ENCODE peak calls at places on chromosomes 2 and 18, in six cellular contexts. N is GM12891, E is HepG2, T is H1, M is K562, H is GM12878. J is an unnamed sample.

GRCh38 chr18:54812885-54813284 is 15.4 kb upstream of the RAB27B start:
- DNase-seq in N (no peak), E (no peak), T (no peak), M (no peak), H (no peak), J (no peak)

GRCh38 chr2:234404957-234405356 is 91.9 kb downstream of the ARL4C start:
- DNase-seq in N (no peak), E (no peak), T (no peak), M (no peak), H (no peak), J (no peak)

GRCh38 chr2:149021761-149022160 is 16.7 kb upstream of the LYPD6B start:
- DNase-seq in N (no peak), E (no peak), T (no peak), M (no peak), H (peak), J (no peak)

GRCh38 chr2:14492920-14493503 is 139.5 kb upstream of the LRATD1 start:
- DNase-seq in N (no peak), E (no peak), T (peak), M (no peak), H (no peak), J (no peak)

GRCh38 chr2:95031726-95032116 is 6.2 kb downstream of the MAL start:
- DNase-seq in N (no peak), E (no peak), T (no peak), M (no peak), H (no peak), J (no peak)

GRCh38 chr18:3486514-3486913 is 36.5 kb downstream of the TGIF1 start:
- DNase-seq in N (no peak), E (no peak), T (no peak), M (no peak), H (no peak), J (no peak)

GRCh38 chr2:33267745-33268144 is 208.7 kb upstream of the RASGRP3 start:
- DNase-seq in N (no peak), E (no peak), T (no peak), M (no peak), H (no peak), J (no peak)

GRCh38 chr2:196314780-196315179 is 143.4 kb upstream of the STK17B start:
- DNase-seq in N (no peak), E (no peak), T (no peak), M (no peak), H (no peak), J (no peak)

GRCh38 chr2:130916438-130916705 is 79.7 kb downstream of the ARHGEF4 start:
- DNase-seq in N (no peak), E (no peak), T (no peak), M (no peak), H (no peak), J (no peak)

GRCh38 chr2:237451582-237452469 is 35.2 kb upstream of the MLPH start:
- DNase-seq in N (no peak), E (no peak), T (no peak), M (no peak), H (no peak), J (no peak)

GRCh38 chr2:38866773-38867443 is 8.8 kb downstream of the DHX57 start:
- DNase-seq in N (no peak), E (no peak), T (no peak), M (no peak), H (no peak), J (no peak)

GRCh38 chr18:59040770-59041148 is 98.9 kb upstream of the SEC11C start:
- DNase-seq in N (no peak), E (no peak), T (no peak), M (no peak), H (no peak), J (no peak)

GRCh38 chr2:201858781-201859180 is 52.4 kb downstream of the CDK15 start:
- DNase-seq in N (no peak), E (no peak), T (peak), M (no peak), H (no peak), J (no peak)

GRCh38 chr2:177165103-177165583 is 47.5 kb upstream of the HNRNPA3 start:
- DNase-seq in N (no peak), E (no peak), T (no peak), M (no peak), H (peak), J (no peak)

GRCh38 chr2:14423145-14423906 is 209.2 kb upstream of the LRATD1 start:
- DNase-seq in N (no peak), E (no peak), T (no peak), M (no peak), H (no peak), J (no peak)

GRCh38 chr2:173151671-173152398 is 76.2 kb downstream of the MAP3K20 start:
- DNase-seq in N (no peak), E (no peak), T (no peak), M (no peak), H (no peak), J (no peak)

GRCh38 chr2:186977433-186978045 is 128.6 kb upstream of the ZSWIM2 start:
- DNase-seq in N (no peak), E (no peak), T (no peak), M (no peak), H (no peak), J (no peak)

GRCh38 chr18:76363451-76364120 is 131.5 kb downstream of the ZNF516 start:
- DNase-seq in N (no peak), E (peak), T (no peak), M (no peak), H (no peak), J (no peak)

GRCh38 chr2:71896385-71897144 is 251.1 kb downstream of the CYP26B1 start:
- DNase-seq in N (no peak), E (no peak), T (no peak), M (no peak), H (no peak), J (no peak)

DNA sequence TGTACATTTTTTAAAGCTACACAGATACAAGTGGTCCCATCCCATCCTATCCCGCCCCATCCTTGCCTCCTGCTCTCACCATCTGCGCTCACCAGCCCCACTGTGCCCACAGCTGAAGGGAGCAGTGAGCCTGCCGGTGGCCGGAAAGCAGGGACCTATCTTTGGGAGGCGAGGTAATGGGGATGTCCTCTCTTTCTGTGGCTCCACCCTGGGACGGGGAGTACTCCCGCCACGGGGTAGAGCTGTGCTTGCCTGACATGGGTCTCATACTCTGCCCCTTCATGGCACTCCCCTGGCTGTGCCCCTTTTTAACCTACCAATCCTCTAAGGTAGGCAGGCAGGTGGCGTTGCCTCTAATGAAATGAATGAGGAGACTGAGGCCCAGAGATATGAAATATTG is 13.3 kb downstream of the SH2D6 start:
- DNase-seq in N (no peak), E (no peak), T (no peak), M (no peak), H (no peak), J (no peak)
- TF ChIP-seq TAF1 in N (no peak), E (no peak), T (no peak), M (no peak), H (no peak), J (no peak)

GRCh38 chr18:35267161-35267651 is 22.8 kb downstream of the ZSCAN30 start:
- DNase-seq in N (peak), E (no peak), T (no peak), M (no peak), H (no peak), J (no peak)
- TF ChIP-seq POLR2A in N (no peak), E (no peak), T (no peak), M (no peak), H (no peak), J (no peak)

DNA sequence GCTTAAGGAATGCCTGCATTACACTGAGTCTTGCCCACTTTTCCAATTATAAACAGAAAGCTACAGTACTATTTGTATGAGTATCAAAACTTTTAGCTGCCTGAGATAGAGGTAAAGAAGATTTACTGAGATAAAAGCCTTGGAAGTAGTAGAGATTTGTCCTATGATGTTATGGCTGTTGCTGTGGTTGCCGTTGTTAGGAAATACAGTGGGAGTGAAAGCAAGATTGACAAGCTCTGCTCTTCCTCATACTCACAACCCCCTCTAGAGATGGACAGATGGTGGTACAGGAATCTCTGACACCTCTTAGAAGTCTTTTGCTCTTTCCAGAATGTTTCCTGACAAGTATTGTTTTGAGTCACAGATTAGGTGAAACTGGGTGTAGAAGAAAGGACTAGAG is 242.5 kb downstream of the RPIA start:
- DNase-seq in N (no peak), E (peak), T (no peak), M (no peak), H (no peak), J (no peak)
- TF ChIP-seq TAF1 in N (no peak), E (no peak), T (no peak), M (no peak), H (no peak), J (no peak)

DNA sequence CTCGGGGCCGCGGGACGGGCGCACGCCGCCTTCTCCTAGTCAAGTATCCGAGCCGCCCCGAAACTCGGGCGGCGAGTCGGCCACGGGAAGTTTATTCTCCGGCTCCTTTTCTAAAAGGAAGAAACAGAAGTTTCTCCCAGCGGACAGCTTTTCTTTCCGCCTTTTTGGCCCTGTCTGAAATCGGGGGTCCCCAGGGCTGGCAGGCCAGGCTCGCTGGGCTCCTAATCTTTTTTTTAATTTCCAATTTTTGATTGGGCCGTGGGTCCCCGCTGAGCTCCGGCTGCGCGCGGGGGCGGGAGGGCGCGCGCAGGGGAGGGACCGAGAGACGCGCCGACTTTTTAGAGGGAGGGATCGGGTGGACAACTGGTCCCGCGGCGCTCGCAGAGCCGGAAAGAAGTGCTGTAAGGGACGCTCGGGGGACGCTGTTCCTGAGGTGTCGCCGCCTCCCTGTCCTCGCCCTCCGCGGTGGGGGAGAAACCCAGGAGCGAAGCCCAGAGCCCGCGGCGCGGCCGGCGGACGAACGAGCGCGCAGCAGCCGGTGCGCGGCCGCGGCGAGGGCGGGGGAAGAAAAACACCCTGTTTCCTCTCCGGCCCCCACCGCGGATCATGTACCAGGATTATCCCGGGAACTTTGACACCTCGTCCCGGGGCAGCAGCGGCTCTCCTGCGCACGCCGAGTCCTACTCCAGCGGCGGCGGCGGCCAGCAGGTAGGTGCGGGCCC is 618 bp downstream of the FOSL2 start:
- DNase-seq in N (peak), E (no peak), T (no peak), M (peak), H (no peak), J (peak)
- TF ChIP-seq POLR2A in N (no peak), E (no peak), T (no peak), M (no peak), H (no peak), J (no peak)

DNA sequence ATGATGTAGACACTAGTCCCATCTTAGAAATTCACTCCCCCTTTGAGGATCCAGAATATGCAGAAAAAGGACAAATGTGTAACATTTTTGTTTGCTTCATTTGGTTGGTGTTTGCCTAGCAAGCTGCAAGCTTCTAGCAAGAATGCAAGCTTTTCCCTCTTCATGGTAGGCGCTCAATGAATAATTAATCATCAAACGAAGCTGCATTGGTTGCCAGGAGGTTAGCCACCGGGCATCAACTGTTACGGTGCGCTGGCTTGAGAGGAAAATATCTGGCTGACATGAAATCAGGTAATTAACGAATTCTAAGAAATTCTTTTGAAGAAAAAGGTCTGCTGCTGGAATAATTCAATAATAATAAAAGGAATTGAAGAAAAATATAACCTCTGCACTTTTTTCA is 341.0 kb upstream of the KYNU start:
- DNase-seq in N (no peak), E (no peak), T (no peak), M (no peak), H (no peak), J (no peak)
- TF ChIP-seq TAF1 in N (no peak), E (no peak), T (no peak), M (no peak), H (no peak), J (no peak)

GRCh38 chr2:164841719-164842623 is at the start of gene COBLL1:
- DNase-seq in N (peak), E (peak), T (no peak), M (peak), H (no peak), J (peak)
- TF ChIP-seq POLR2A in N (no peak), E (no peak), T (no peak), M (no peak), H (no peak), J (no peak)

GRCh38 chr2:238863231-238863630 is 15.3 kb downstream of the TWIST2 start:
- DNase-seq in N (no peak), E (no peak), T (no peak), M (no peak), H (no peak), J (no peak)
- TF ChIP-seq TAF1 in N (no peak), E (no peak), T (no peak), M (no peak), H (no peak), J (no peak)